ENCODE peak calls at places on chromosomes 1 and 21, in eight cellular contexts. R is left ventricle myocardium inferior, L is colonic mucosa, B is DND-41, X is tibial artery, I is HCT116, E is psoas muscle, G is right atrium auricular region. T is an unnamed sample.

GRCh38 chr1:154329152-154329521 is 3.8 kb downstream of the ATP8B2 start:
- DNase-seq in R (no peak), L (no peak), B (no peak), X (no peak), I (no peak), E (no peak), G (no peak), T (no peak)

GRCh38 chr1:62050165-62050564 is 144.5 kb upstream of the L1TD1 start:
- DNase-seq in R (no peak), L (no peak), B (no peak), X (no peak), I (no peak), E (no peak), G (no peak), T (no peak)

GRCh38 chr21:46066843-46067331 is 31.0 kb upstream of the COL6A2 start:
- DNase-seq in R (peak; percentile 70), L (no peak), B (no peak), X (peak; percentile 79), I (no peak), E (peak; percentile 61), G (peak; percentile 66), T (no peak)

GRCh38 chr1:235783148-235783776 is 83.4 kb downstream of the LYST start:
- DNase-seq in R (no peak), L (no peak), B (no peak), X (no peak), I (peak; percentile 26), E (no peak), G (no peak), T (no peak)

GRCh38 chr1:210251680-210252490 is 19.3 kb downstream of the SERTAD4 start:
- DNase-seq in R (no peak), L (peak; percentile 53), B (no peak), X (no peak), I (no peak), E (no peak), G (no peak), T (no peak)

GRCh38 chr1:163410073-163410522 is 88.3 kb downstream of the NUF2 start:
- DNase-seq in R (no peak), L (peak; percentile 60), B (peak; percentile 44), X (no peak), I (peak; percentile 48), E (no peak), G (no peak), T (no peak)

GRCh38 chr1:207389728-207390464 is 64.2 kb upstream of the CR2 start:
- DNase-seq in R (no peak), L (no peak), B (no peak), X (no peak), I (peak; percentile 75), E (no peak), G (no peak), T (no peak)

GRCh38 chr1:206918076-206918475 is 3.7 kb downstream of the FCMR start:
- DNase-seq in R (no peak), L (no peak), B (no peak), X (no peak), I (no peak), E (no peak), G (no peak), T (no peak)

GRCh38 chr21:21000576-21001175 is 2.5 kb downstream of the NCAM2 start:
- DNase-seq in R (no peak), L (no peak), B (no peak), X (no peak), I (no peak), E (no peak), G (no peak), T (no peak)

GRCh38 chr1:161440312-161440894 is 64.9 kb upstream of the FCGR2A start:
- DNase-seq in R (peak; percentile 53), L (peak; percentile 68), B (no peak), X (no peak), I (no peak), E (peak; percentile 59), G (no peak), T (no peak)

GRCh38 chr21:34807146-34807880 is 138.5 kb downstream of the CLIC6 start:
- DNase-seq in R (no peak), L (no peak), B (no peak), X (no peak), I (no peak), E (no peak), G (no peak), T (peak; percentile 88)

GRCh38 chr1:243982451-243983018 is 68.5 kb upstream of the ZBTB18 start:
- DNase-seq in R (no peak), L (no peak), B (no peak), X (no peak), I (no peak), E (no peak), G (no peak), T (no peak)

GRCh38 chr1:107451735-107452134 is 310.9 kb downstream of the NTNG1 start:
- DNase-seq in R (no peak), L (no peak), B (no peak), X (no peak), I (no peak), E (no peak), G (no peak), T (no peak)

GRCh38 chr1:54593571-54594160 is 29.7 kb downstream of the FAM151A start:
- DNase-seq in R (no peak), L (no peak), B (no peak), X (no peak), I (no peak), E (no peak), G (no peak), T (no peak)

GRCh38 chr1:980137-980571 is 1.7 kb downstream of the PERM1 start:
- DNase-seq in R (no peak), L (no peak), B (no peak), X (no peak), I (no peak), E (peak; percentile 28), G (no peak), T (no peak)

GRCh38 chr1:159999204-159999603 is 32.6 kb downstream of the PIGM start:
- DNase-seq in R (no peak), L (no peak), B (no peak), X (no peak), I (no peak), E (no peak), G (no peak), T (no peak)

GRCh38 chr1:164748253-164748899 is 189.4 kb downstream of the PBX1 start:
- DNase-seq in R (peak; percentile 55), L (no peak), B (no peak), X (no peak), I (peak; percentile 78), E (peak; percentile 41), G (no peak), T (no peak)

GRCh38 chr1:6965914-6966241 is 180.6 kb downstream of the CAMTA1 start:
- DNase-seq in R (no peak), L (no peak), B (no peak), X (no peak), I (no peak), E (no peak), G (no peak), T (no peak)

DNA sequence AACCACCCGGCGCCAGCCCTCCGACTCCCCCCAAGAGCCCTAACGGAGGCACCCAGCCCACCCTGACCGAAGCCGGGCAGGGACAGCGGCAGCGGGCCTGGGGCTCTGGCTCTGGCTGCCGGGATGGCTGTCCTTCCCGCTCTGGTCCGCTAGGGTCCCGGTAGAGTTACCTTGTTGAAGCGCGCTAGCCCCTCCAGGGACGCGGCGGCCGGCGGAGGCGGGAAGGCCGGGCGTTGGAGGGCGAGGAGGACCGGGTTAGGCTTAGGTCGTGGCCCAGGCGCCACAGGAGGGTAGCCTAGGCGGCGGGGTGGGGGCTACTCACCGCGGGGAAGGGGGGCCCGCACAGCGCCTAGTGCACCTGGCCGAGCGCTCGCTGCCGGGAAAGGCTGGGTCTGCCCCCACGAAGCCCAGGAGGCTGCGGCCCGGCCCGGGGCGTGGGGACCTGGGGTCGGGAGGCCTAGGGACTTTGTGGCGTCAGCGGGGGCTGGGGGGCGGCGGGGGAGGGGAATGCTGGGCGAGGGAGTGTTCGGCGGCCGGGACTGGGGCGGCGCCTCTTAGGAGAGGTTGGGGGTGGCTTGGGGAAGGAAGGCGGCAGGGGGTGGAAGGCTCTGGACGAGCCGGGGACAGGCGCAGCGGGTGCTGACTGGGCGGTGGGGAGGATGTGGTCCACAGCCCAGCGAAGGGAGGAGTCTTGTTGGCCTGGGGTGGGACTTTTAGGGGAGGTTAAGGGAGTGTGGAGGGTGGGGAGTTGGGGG is at the start of gene TRIM17:
- DNase-seq in R (no peak), L (no peak), B (no peak), X (no peak), I (no peak), E (no peak), G (no peak), T (no peak)
- H3K27ac ChIP-seq in R (no peak within 1 kb of the TSS), L (no peak within 1 kb of the TSS), B (no peak within 1 kb of the TSS), X (no peak within 1 kb of the TSS), I (no peak within 1 kb of the TSS), E (no peak within 1 kb of the TSS), G (peak within 1 kb of the TSS; percentile 24), T (no peak within 1 kb of the TSS)

DNA sequence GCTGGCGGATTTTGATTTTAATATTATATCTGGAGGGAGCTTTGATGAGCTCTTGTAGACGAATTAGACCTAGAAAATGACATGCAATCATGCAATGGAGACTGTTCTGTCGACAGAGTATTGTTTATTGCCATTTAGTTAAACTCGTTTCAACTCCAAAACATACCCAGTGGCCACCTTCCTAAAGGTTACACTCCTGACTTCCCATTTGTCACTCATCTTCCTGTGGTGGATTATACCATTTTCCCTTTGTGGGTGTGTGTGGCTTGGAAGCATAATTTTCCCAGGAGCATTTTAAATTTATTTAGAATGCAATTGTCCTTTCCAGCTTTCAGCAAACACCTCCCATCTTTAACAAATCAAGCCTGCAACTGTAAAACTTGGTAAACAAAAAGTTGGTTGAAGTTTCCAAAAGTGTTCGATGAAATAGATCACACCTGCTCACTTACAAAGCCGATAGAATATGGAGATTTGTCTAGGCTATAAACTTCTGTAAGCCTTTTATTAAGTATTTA is 266.6 kb downstream of the GRIK1 start:
- DNase-seq in R (no peak), L (no peak), B (no peak), X (no peak), I (no peak), E (no peak), G (no peak), T (no peak)
- H3K27ac ChIP-seq in R (no peak overlapping the region), L (no peak overlapping the region), B (no peak overlapping the region), X (no peak overlapping the region), I (no peak overlapping the region), E (no peak overlapping the region), G (no peak overlapping the region), T (no peak overlapping the region)

DNA sequence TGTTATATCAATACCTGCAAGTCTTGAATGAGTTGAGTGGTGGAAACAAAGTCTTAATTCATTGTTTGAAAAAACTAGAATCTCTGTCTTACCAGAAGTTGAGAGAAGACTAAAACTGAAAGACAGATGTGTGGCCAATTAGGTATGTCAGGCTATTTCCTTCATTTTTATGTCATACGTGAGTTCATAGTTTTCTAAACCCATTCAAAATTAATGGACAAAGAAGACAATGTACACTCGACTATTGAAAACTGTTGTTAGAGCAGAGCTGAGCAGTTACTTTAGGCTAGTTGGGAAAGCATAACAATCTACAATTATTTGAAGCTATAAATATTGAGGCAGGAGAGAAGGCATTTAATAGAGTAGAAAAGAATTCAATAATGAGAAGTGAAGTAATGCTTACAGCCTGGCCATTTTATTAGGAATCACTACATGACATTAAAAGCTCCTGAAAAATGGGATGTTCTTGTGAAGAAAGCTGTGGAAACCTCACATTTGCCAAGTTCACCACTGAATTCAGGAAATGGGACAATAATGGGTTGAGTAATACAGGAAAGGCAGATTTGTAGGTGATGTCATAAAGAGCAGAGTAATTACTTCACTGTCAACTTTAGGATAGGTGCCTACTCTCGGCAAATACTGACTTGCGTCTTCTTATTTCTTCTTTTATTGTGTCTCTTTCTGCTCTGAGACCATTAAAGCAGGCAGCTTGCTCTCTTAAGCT is 204.4 kb downstream of the PLA2G4A start:
- DNase-seq in R (no peak), L (no peak), B (no peak), X (no peak), I (no peak), E (no peak), G (no peak), T (no peak)
- H3K27ac ChIP-seq in R (no peak overlapping the region), L (no peak overlapping the region), B (no peak overlapping the region), X (no peak overlapping the region), I (no peak overlapping the region), E (no peak overlapping the region), G (no peak overlapping the region), T (no peak overlapping the region)

GRCh38 chr1:21919520-21919919 is 17.6 kb downstream of the HSPG2 start:
- DNase-seq in R (no peak), L (no peak), B (no peak), X (no peak), I (no peak), E (no peak), G (no peak), T (no peak)
- H3K27ac ChIP-seq in R (peak overlapping the region; percentile 90), L (peak overlapping the region; percentile 42), B (no peak overlapping the region), X (peak overlapping the region; percentile 97), I (no peak overlapping the region), E (peak overlapping the region; percentile 52), G (peak overlapping the region; percentile 91), T (no peak overlapping the region)